ENCODE peak calls at places on chromosome 4, in seven cellular contexts. D is mesenteric fat pad; I is RPMI7951; H is naive thymus-derived CD8-positive, alpha-beta T cell; S is choroid plexus epithelial cell; M is AG09319; O is CD8-positive, alpha-beta memory T cell. F is an unnamed sample.

GRCh38 chr4:153211986-153212720 is 7.9 kb downstream of the TRIM2 start:
- DNase-seq in D (no peak), I (peak), H (no peak), S (peak), M (no peak), O (no peak), F (no peak)

GRCh38 chr4:128854433-128854832 is 44.9 kb downstream of the JADE1 start:
- DNase-seq in D (no peak), I (no peak), H (no peak), S (peak), M (no peak), O (peak), F (no peak)

GRCh38 chr4:13089659-13089998 is 394.5 kb downstream of the RAB28 start:
- DNase-seq in D (no peak), I (no peak), H (no peak), S (no peak), M (no peak), O (no peak), F (no peak)

GRCh38 chr4:154076921-154077320 is 288.0 kb upstream of the SFRP2 start:
- DNase-seq in D (no peak), I (peak), H (no peak), S (peak), M (no peak), O (no peak), F (no peak)

GRCh38 chr4:79576480-79576803 is 168.4 kb upstream of the GK2 start:
- DNase-seq in D (no peak), I (peak), H (no peak), S (peak), M (no peak), O (no peak), F (no peak)

GRCh38 chr4:121684016-121684415 is 12.8 kb downstream of the ANXA5 start:
- DNase-seq in D (no peak), I (no peak), H (no peak), S (no peak), M (no peak), O (no peak), F (no peak)

GRCh38 chr4:29277381-29277780 is 1442.8 kb upstream of the PCDH7 start:
- DNase-seq in D (no peak), I (no peak), H (no peak), S (peak), M (no peak), O (no peak), F (no peak)

GRCh38 chr4:169047967-169048366 is 37.9 kb upstream of the CBR4 start:
- DNase-seq in D (no peak), I (no peak), H (no peak), S (peak), M (no peak), O (no peak), F (no peak)

GRCh38 chr4:153409924-153410501 is 56.1 kb upstream of the TMEM131L start:
- DNase-seq in D (no peak), I (no peak), H (no peak), S (peak), M (no peak), O (no peak), F (no peak)

GRCh38 chr4:153466637-153467153 is 535 bp downstream of the TMEM131L start:
- DNase-seq in D (no peak), I (no peak), H (no peak), S (no peak), M (no peak), O (no peak), F (no peak)

GRCh38 chr4:186942745-186943606 is 219.3 kb upstream of the FAT1 start:
- DNase-seq in D (no peak), I (peak), H (no peak), S (peak), M (no peak), O (no peak), F (no peak)

GRCh38 chr4:38467296-38467695 is 196.7 kb upstream of the KLF3 start:
- DNase-seq in D (no peak), I (no peak), H (no peak), S (no peak), M (no peak), O (no peak), F (no peak)

GRCh38 chr4:110637408-110638131 is 14.7 kb upstream of the PITX2 start:
- DNase-seq in D (no peak), I (no peak), H (no peak), S (no peak), M (no peak), O (no peak), F (no peak)

GRCh38 chr4:16183604-16184003 is 42.7 kb downstream of the TAPT1 start:
- DNase-seq in D (no peak), I (no peak), H (no peak), S (no peak), M (no peak), O (no peak), F (no peak)

GRCh38 chr4:64584981-64585557 is 175.8 kb upstream of the TECRL start:
- DNase-seq in D (no peak), I (peak), H (no peak), S (peak), M (no peak), O (peak), F (no peak)

GRCh38 chr4:683247-683897 is 5.6 kb downstream of the SLC49A3 start:
- DNase-seq in D (no peak), I (no peak), H (no peak), S (no peak), M (no peak), O (no peak), F (no peak)

GRCh38 chr4:111937368-111937767 is 207.9 kb upstream of the FAM241A start:
- DNase-seq in D (no peak), I (peak), H (no peak), S (peak), M (peak), O (no peak), F (no peak)

GRCh38 chr4:15690020-15690809 is 8.6 kb downstream of the FAM200B start:
- DNase-seq in D (no peak), I (peak), H (no peak), S (peak), M (no peak), O (no peak), F (no peak)

GRCh38 chr4:163755013-163755412 is 260.5 kb downstream of the TMA16 start:
- DNase-seq in D (no peak), I (peak), H (no peak), S (peak), M (no peak), O (peak), F (no peak)

GRCh38 chr4:2222838-2223237 is 19.1 kb downstream of the HAUS3 start:
- DNase-seq in D (no peak), I (no peak), H (no peak), S (no peak), M (no peak), O (no peak), F (no peak)

GRCh38 chr4:75831856-75832405 is 70.3 kb downstream of the PPEF2 start:
- DNase-seq in D (no peak), I (no peak), H (no peak), S (no peak), M (no peak), O (no peak), F (no peak)

GRCh38 chr4:7324651-7325121 is 110.0 kb downstream of the PSAPL1 start:
- DNase-seq in D (no peak), I (no peak), H (no peak), S (no peak), M (no peak), O (no peak), F (no peak)

GRCh38 chr4:69115851-69116213 is 19.6 kb downstream of the UGT2B7 start:
- DNase-seq in D (no peak), I (no peak), H (no peak), S (no peak), M (no peak), O (no peak), F (no peak)

GRCh38 chr4:173656898-173657297 is 126.9 kb upstream of the HAND2 start:
- DNase-seq in D (no peak), I (no peak), H (no peak), S (no peak), M (no peak), O (no peak), F (no peak)

GRCh38 chr4:153154010-153154975 is 50.0 kb upstream of the TRIM2 start:
- DNase-seq in D (no peak), I (peak), H (no peak), S (peak), M (no peak), O (no peak), F (no peak)

GRCh38 chr4:55545133-55545532 is 1.6 kb downstream of the CLOCK start:
- DNase-seq in D (no peak), I (no peak), H (no peak), S (peak), M (no peak), O (no peak), F (no peak)

GRCh38 chr4:52172166-52172565 is 121.1 kb downstream of the SPATA18 start:
- DNase-seq in D (no peak), I (no peak), H (no peak), S (peak), M (no peak), O (no peak), F (no peak)

GRCh38 chr4:161829631-161830030 is 334.2 kb downstream of the FSTL5 start:
- DNase-seq in D (no peak), I (no peak), H (no peak), S (no peak), M (no peak), O (no peak), F (no peak)

F was measured in osteocyte.